ENCODE peak calls at places on chromosomes 11 and 22, in eight cellular contexts. O is transverse colon, H is prostate gland, C is cardiac fibroblast, N is tibial artery, J is HFF-Myc, I is HFFc6, U is A549. P is an unnamed sample.

GRCh38 chr11:61367406-61367805 is 5.2 kb downstream of the TMEM138 start:
- DNase-seq in J (no peak), U (no peak), H (no peak), N (no peak), I (no peak), O (no peak), C (no peak), P (no peak)

GRCh38 chr22:49271831-49272230 is 555.8 kb downstream of the BRD1 start:
- DNase-seq in N (peak), H (no peak), O (no peak), C (no peak), U (no peak), J (no peak), I (no peak), P (no peak)

GRCh38 chr11:126547161-126547560 is 191.7 kb downstream of the ST3GAL4 start:
- DNase-seq in H (no peak), N (no peak), I (peak), U (no peak), J (peak), O (no peak), C (peak), P (no peak)

GRCh38 chr11:125591659-125592304 is 870 bp upstream of the STT3A start:
- DNase-seq in H (peak), I (peak), J (no peak), U (peak), N (peak), O (peak), C (peak), P (peak)

GRCh38 chr22:48871176-48871840 is 956.4 kb downstream of the BRD1 start:
- DNase-seq in U (no peak), O (no peak), I (no peak), N (peak), C (no peak), H (no peak), J (no peak), P (no peak)

GRCh38 chr22:47056361-47056760 is 293.9 kb downstream of the TBC1D22A start:
- DNase-seq in U (no peak), J (no peak), O (no peak), I (no peak), C (no peak), H (no peak), N (no peak), P (no peak)

GRCh38 chr11:120335928-120336640 is at the start of gene ARHGEF12:
- DNase-seq in O (peak), N (peak), C (peak), I (peak), U (peak), H (peak), J (peak), P (peak)

GRCh38 chr11:114080219-114080618 is 20.7 kb downstream of the ZBTB16 start:
- DNase-seq in C (peak), U (no peak), J (no peak), O (no peak), I (no peak), H (no peak), N (no peak), P (no peak)

GRCh38 chr11:90134420-90135003 is at the start of gene NAALAD2:
- DNase-seq in I (no peak), C (peak), O (peak), U (peak), N (peak), H (peak), J (no peak), P (no peak)

GRCh38 chr22:43079742-43080141 is 9.4 kb downstream of the TTLL1 start:
- DNase-seq in U (no peak), J (no peak), H (no peak), N (no peak), O (no peak), C (no peak), I (no peak), P (no peak)

GRCh38 chr22:32183625-32184024 is 21.2 kb downstream of the RFPL2 start:
- DNase-seq in H (no peak), U (no peak), J (no peak), I (no peak), O (no peak), N (no peak), C (no peak), P (no peak)

GRCh38 chr11:126146454-126147192 is 64.8 kb downstream of the RPUSD4 start:
- DNase-seq in C (no peak), U (no peak), H (no peak), N (no peak), I (no peak), O (no peak), J (no peak), P (no peak)

GRCh38 chr11:70524096-70524922 is 126.0 kb downstream of the CTTN start:
- DNase-seq in C (no peak), U (no peak), I (no peak), N (no peak), H (no peak), O (no peak), J (no peak), P (no peak)

GRCh38 chr22:50089231-50090140 is at the start of gene MOV10L1:
- DNase-seq in O (no peak), N (no peak), C (peak), J (no peak), H (no peak), I (no peak), U (no peak), P (no peak)

GRCh38 chr11:119828011-119828410 is 99.0 kb upstream of the NECTIN1 start:
- DNase-seq in U (no peak), I (no peak), O (peak), H (no peak), C (no peak), J (no peak), N (no peak), P (no peak)

GRCh38 chr11:16193897-16194381 is 162.4 kb downstream of the SOX6 start:
- DNase-seq in J (no peak), H (no peak), I (no peak), U (no peak), C (no peak), N (no peak), O (no peak), P (no peak)

GRCh38 chr11:65489706-65490310 is 9.0 kb upstream of the MALAT1 start:
- DNase-seq in C (peak), U (no peak), H (no peak), N (peak), J (no peak), O (peak), I (peak), P (no peak)

GRCh38 chr22:41603873-41604332 is 14.3 kb upstream of the PMM1 start:
- DNase-seq in C (no peak), U (no peak), O (no peak), I (no peak), J (no peak), N (no peak), H (no peak), P (no peak)

GRCh38 chr11:86138958-86139357 is 70.1 kb upstream of the PICALM start:
- DNase-seq in I (no peak), J (no peak), C (no peak), O (no peak), U (no peak), N (no peak), H (no peak), P (peak)

GRCh38 chr11:56716379-56716854 is 17.5 kb downstream of the OR9G1 start:
- DNase-seq in C (no peak), J (no peak), O (peak), I (no peak), N (no peak), H (peak), U (no peak), P (no peak)

GRCh38 chr11:75872887-75873416 is 57.9 kb downstream of the UVRAG start:
- DNase-seq in N (no peak), I (no peak), C (no peak), J (no peak), U (no peak), H (no peak), O (no peak), P (no peak)

GRCh38 chr11:64566042-64566914 is 24.7 kb upstream of the SLC22A12 start:
- DNase-seq in J (peak), N (peak), I (peak), H (peak), C (peak), O (peak), U (peak), P (no peak)

GRCh38 chr22:19290400-19291217 is 910 bp downstream of the CLTCL1 start:
- DNase-seq in I (no peak), H (no peak), O (no peak), N (no peak), J (no peak), U (no peak), C (peak), P (no peak)

GRCh38 chr11:45918331-45918941 is 759 bp upstream of the PEX16 start:
- DNase-seq in O (peak), C (peak), U (peak), I (peak), H (peak), N (peak), J (peak), P (peak)

GRCh38 chr22:19757140-19757984 is 3.2 kb upstream of the TBX1 start:
- DNase-seq in N (no peak), C (no peak), H (no peak), O (peak), J (no peak), U (no peak), I (no peak), P (no peak)

GRCh38 chr11:130644187-130644586 is 195.7 kb downstream of the ADAMTS15 start:
- DNase-seq in O (peak), H (no peak), I (no peak), C (no peak), U (no peak), J (no peak), N (no peak), P (no peak)

GRCh38 chr22:43109921-43110443 is 568 bp upstream of the BIK start:
- DNase-seq in N (no peak), U (no peak), H (no peak), C (no peak), J (no peak), I (no peak), O (no peak), P (no peak)

GRCh38 chr22:49820984-49821383 is 6.7 kb downstream of the BRD1 start:
- DNase-seq in I (no peak), H (no peak), U (no peak), J (no peak), N (no peak), C (no peak), O (no peak), P (no peak)

GRCh38 chr11:80144932-80145612 is 704.2 kb upstream of the TENM4 start:
- DNase-seq in C (no peak), N (no peak), J (no peak), H (no peak), U (no peak), O (no peak), I (no peak), P (no peak)

GRCh38 chr11:104146421-104146820 is 17.5 kb downstream of the PDGFD start:
- DNase-seq in N (no peak), C (no peak), U (no peak), O (no peak), J (no peak), I (no peak), H (no peak), P (no peak)

GRCh38 chr11:16911186-16911585 is 103.0 kb downstream of the PLEKHA7 start:
- DNase-seq in J (no peak), U (no peak), I (no peak), N (no peak), H (no peak), O (no peak), C (no peak), P (no peak)

GRCh38 chr22:46773074-46773473 is 10.6 kb downstream of the TBC1D22A start:
- DNase-seq in N (no peak), J (no peak), I (no peak), U (no peak), C (no peak), H (no peak), O (no peak), P (no peak)

GRCh38 chr11:72814831-72815618 is 814 bp downstream of the ATG16L2 start:
- DNase-seq in O (peak), J (no peak), H (no peak), C (peak), N (peak), U (peak), I (peak), P (peak)

GRCh38 chr22:43521716-43522115 is 109.9 kb downstream of the MPPED1 start:
- DNase-seq in C (no peak), O (no peak), H (no peak), I (no peak), U (peak), N (no peak), J (no peak), P (no peak)

GRCh38 chr11:108559904-108560303 is 33.7 kb downstream of the EXPH5 start:
- DNase-seq in N (no peak), J (peak), I (peak), O (no peak), U (no peak), C (peak), H (no peak), P (no peak)

GRCh38 chr22:20774882-20775281 is 969 bp downstream of the SERPIND1 start:
- DNase-seq in C (no peak), I (no peak), J (no peak), U (no peak), H (no peak), N (no peak), O (no peak), P (no peak)

GRCh38 chr22:37696657-37697539 is at the start of gene TRIOBP:
- DNase-seq in C (peak), I (peak), H (peak), N (peak), O (peak), J (peak), U (peak), P (peak)
- TF ChIP-seq CTCF in C (peak), I (peak), H (peak), N (peak), O (peak), J (peak), U (no peak), P (peak)

GRCh38 chr11:1452744-1453143 is 33.8 kb downstream of the MOB2 start:
- DNase-seq in N (no peak), H (no peak), C (no peak), U (no peak), J (no peak), O (no peak), I (no peak), P (no peak)
- TF ChIP-seq CTCF in N (no peak), H (no peak), C (no peak), U (no peak), J (no peak), O (no peak), I (no peak), P (no peak)

GRCh38 chr22:39473856-39474255 is 17.0 kb downstream of the MGAT3 start:
- DNase-seq in I (no peak), O (no peak), C (no peak), H (no peak), J (no peak), N (no peak), U (no peak), P (no peak)

GRCh38 chr22:39475902-39476301 is 19.1 kb downstream of the MGAT3 start:
- DNase-seq in U (no peak), C (no peak), N (no peak), I (no peak), O (no peak), H (no peak), J (no peak), P (no peak)

GRCh38 chr22:39476664-39477063 is 19.9 kb downstream of the MGAT3 start:
- DNase-seq in H (no peak), U (no peak), N (no peak), O (no peak), I (no peak), C (no peak), J (no peak), P (no peak)

GRCh38 chr22:39474351-39474991 is 17.7 kb downstream of the MGAT3 start:
- DNase-seq in C (no peak), O (peak), H (no peak), J (no peak), U (no peak), N (no peak), I (peak), P (no peak)

DNA sequence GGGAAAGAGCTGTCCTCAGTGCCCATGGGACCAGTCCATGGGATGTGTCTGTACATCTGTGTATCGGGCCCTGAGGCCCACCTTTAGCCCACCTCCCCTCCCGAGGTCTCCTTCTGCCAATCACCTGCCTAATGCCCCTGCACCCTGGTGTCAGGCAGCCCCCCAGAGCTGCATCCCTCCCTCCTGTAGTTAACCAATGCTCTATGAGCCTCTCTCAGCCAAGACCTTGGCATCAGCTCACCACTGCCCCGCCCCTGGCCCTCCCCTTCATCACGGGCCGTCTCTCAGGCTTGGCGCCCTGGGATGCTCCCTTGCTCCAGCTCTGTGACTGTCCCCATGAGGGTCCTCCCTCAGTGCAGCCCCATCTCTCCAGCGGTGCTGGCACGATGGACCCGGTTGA is 18.5 kb downstream of the MGAT3 start:
- DNase-seq in I (no peak), J (no peak), U (no peak), H (no peak), C (no peak), N (no peak), O (no peak), P (no peak)
- TF ChIP-seq CTCF in I (no peak), J (no peak), U (no peak), H (no peak), C (no peak), N (no peak), O (no peak), P (no peak)

GRCh38 chr11:74701351-74701750 is 29.9 kb downstream of the CHRDL2 start:
- DNase-seq in J (no peak), H (no peak), O (no peak), U (no peak), N (no peak), C (peak), I (no peak), P (no peak)
- TF ChIP-seq CTCF in J (peak), H (no peak), O (no peak), U (peak), N (no peak), C (peak), I (peak), P (no peak)